ENCODE peak calls at places on chromosomes 16 and 17, in five cellular contexts. H is NCI-H1048; G is RPMI7951; O is stimulated activated CD4-positive, alpha-beta T cell treated with anti-CD3 and anti-CD28 coated beads, Interleukin-12 subunit alpha, Interleukin-12 subunit beta, amount 100 ng/mL, for 48 hours; Y is GM12892. A is an unnamed sample.
A peak's percentile ranks its signal among the peaks of the same experiment; 100 is the strongest.

GRCh38 chr17:12985431-12986285 is 32.2 kb downstream of the ELAC2 start:
- DNase-seq in H (no peak), G (peak; percentile 66), O (no peak), Y (no peak), A (no peak)

GRCh38 chr17:81002409-81003361 is 11.0 kb downstream of the CHMP6 start:
- DNase-seq in H (no peak), G (peak; percentile 73), O (no peak), Y (peak; percentile 19), A (peak; percentile 37)

GRCh38 chr17:79931517-79932309 is 92.5 kb upstream of the CBX4 start:
- DNase-seq in H (no peak), G (peak; percentile 40), O (no peak), Y (no peak), A (peak; percentile 85)

GRCh38 chr17:27565874-27566672 is 64.9 kb upstream of the LGALS9 start:
- DNase-seq in H (no peak), G (no peak), O (peak; percentile 55), Y (no peak), A (no peak)

GRCh38 chr17:31052187-31052889 is 42.4 kb upstream of the NF1 start:
- DNase-seq in H (no peak), G (peak; percentile 98), O (no peak), Y (no peak), A (no peak)

GRCh38 chr17:40648326-40648968 is 829 bp upstream of the SMARCE1 start:
- DNase-seq in H (no peak), G (no peak), O (peak; percentile 21), Y (peak; percentile 49), A (peak; percentile 15)

GRCh38 chr17:9571201-9571600 is 4.4 kb downstream of the STX8 start:
- DNase-seq in H (no peak), G (no peak), O (no peak), Y (no peak), A (no peak)

GRCh38 chr17:47725446-47726109 is 7.5 kb upstream of the TBX21 start:
- DNase-seq in H (no peak), G (no peak), O (no peak), Y (no peak), A (no peak)

GRCh38 chr17:28675485-28675884 is 13.5 kb downstream of the SUPT6H start:
- DNase-seq in H (no peak), G (no peak), O (no peak), Y (no peak), A (no peak)

GRCh38 chr16:30561212-30561816 is 3.1 kb upstream of the ZNF764 start:
- DNase-seq in H (no peak), G (no peak), O (no peak), Y (peak; percentile 47), A (no peak)

GRCh38 chr17:66437466-66438026 is 135.1 kb downstream of the PRKCA start:
- DNase-seq in H (no peak), G (no peak), O (no peak), Y (no peak), A (no peak)